ENCODE peak calls at places on chromosome 20, in nine cellular contexts. T is mammary epithelial cell; C is PC-3; N is CD8-positive, alpha-beta T cell; V is kidney; U is neural progenitor cell; E is small intestine; Z is colonic mucosa; S is lung. D is an unnamed sample.

GRCh38 chr20:3222635-3223600 is 13.6 kb downstream of the ITPA start:
- DNase-seq in Z (no peak), E (no peak), V (peak), N (peak), U (no peak), T (no peak), C (peak), S (no peak), D (no peak)

GRCh38 chr20:58081842-58082241 is 146.6 kb downstream of the ANKRD60 start:
- DNase-seq in U (no peak), S (no peak), V (no peak), N (no peak), C (peak), Z (no peak), E (no peak), T (peak), D (no peak)

GRCh38 chr20:20023395-20023794 is 6.2 kb downstream of the NAA20 start:
- DNase-seq in C (no peak), T (no peak), N (no peak), V (no peak), Z (no peak), U (no peak), E (no peak), S (no peak), D (no peak)

GRCh38 chr20:59971428-59971827 is 13.2 kb downstream of the CDH26 start:
- DNase-seq in U (no peak), E (no peak), Z (no peak), T (no peak), S (no peak), N (no peak), V (no peak), C (peak), D (no peak)

GRCh38 chr20:56634307-56634706 is 5.2 kb downstream of the TFAP2C start:
- DNase-seq in C (peak), T (peak), N (no peak), Z (no peak), U (no peak), E (no peak), V (no peak), S (no peak), D (no peak)

GRCh38 chr20:28562510-28562898 is 2695.0 kb upstream of the DEFB115 start:
- DNase-seq in V (no peak), E (no peak), S (no peak), C (peak), T (no peak), Z (no peak), N (no peak), U (no peak), D (no peak)

GRCh38 chr20:5657190-5657872 is 92.9 kb upstream of the SHLD1 start:
- DNase-seq in U (no peak), C (peak), S (peak), E (peak), T (peak), N (no peak), Z (peak), V (peak), D (peak)

GRCh38 chr20:39855056-39855455 is 834.0 kb downstream of the MAFB start:
- DNase-seq in C (no peak), T (no peak), E (no peak), S (no peak), U (no peak), Z (no peak), V (no peak), N (no peak), D (no peak)

GRCh38 chr20:45320948-45321595 is 13.0 kb upstream of the MATN4 start:
- DNase-seq in C (no peak), S (no peak), V (no peak), U (no peak), T (no peak), Z (no peak), E (no peak), N (no peak), D (no peak)

GRCh38 chr20:22379472-22379871 is 204.9 kb downstream of the FOXA2 start:
- DNase-seq in U (no peak), T (peak), N (no peak), Z (no peak), S (no peak), E (no peak), V (no peak), C (peak), D (peak)

GRCh38 chr20:63917811-63918210 is 22.9 kb downstream of the DNAJC5 start:
- DNase-seq in Z (no peak), U (no peak), N (no peak), S (no peak), T (no peak), C (no peak), V (no peak), E (no peak), D (no peak)

GRCh38 chr20:10060223-10060622 is 25.4 kb downstream of the ANKEF1 start:
- DNase-seq in T (no peak), Z (no peak), N (no peak), V (no peak), S (no peak), E (no peak), C (no peak), U (no peak), D (no peak)

GRCh38 chr20:18632196-18632789 is 44.4 kb downstream of the DTD1 start:
- DNase-seq in V (peak), U (peak), C (peak), T (peak), N (peak), Z (peak), S (peak), E (peak), D (no peak)

GRCh38 chr20:1669304-1669703 is 11.7 kb upstream of the SIRPG start:
- DNase-seq in N (no peak), E (no peak), C (no peak), U (no peak), Z (no peak), V (no peak), S (no peak), T (no peak), D (no peak)

DNA sequence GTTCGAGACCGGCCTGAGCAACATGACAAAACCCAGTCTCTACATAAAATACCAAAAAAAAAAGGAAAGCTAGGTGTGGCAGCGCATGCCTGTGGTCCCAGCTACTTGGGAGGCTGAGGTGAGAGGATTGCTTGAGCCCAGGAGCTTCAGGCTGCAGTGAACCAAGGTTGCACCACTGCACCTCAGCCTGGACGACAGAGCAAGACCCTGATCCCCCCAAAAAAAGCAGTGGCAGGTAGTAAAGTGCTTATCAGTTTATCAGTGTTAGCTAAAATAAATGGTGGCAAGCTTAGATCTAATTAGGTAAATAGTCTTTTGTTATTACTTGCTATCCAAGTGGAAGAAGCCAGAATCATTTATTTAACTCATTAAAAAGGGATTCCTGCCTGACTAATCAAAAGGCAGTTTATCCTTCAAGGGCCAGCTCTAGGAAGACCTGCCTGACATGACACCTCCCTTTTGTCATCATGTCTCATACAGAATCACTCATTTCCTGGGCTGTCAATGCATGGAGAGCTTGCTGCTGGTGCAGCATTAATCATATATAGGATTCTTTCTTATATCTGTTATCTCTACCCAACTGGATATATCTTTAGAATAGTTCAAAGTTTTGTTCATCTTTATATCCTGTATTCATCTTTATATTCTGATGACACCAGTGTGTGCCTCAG is 9.6 kb downstream of the DSTN start:
- DNase-seq in N (no peak), Z (no peak), C (peak), T (peak), V (no peak), S (no peak), E (no peak), U (no peak), D (no peak)
- H3K27ac ChIP-seq in N (no peak), Z (no peak), C (peak), T (peak), V (no peak), S (no peak), E (no peak), U (no peak), D (peak)

GRCh38 chr20:31840906-31841816 is 4.2 kb downstream of the FOXS1 start:
- DNase-seq in T (no peak), E (no peak), N (no peak), S (no peak), Z (no peak), C (no peak), U (no peak), V (no peak), D (no peak)
- H3K27ac ChIP-seq in T (no peak), E (no peak), N (no peak), S (peak), Z (no peak), C (no peak), U (no peak), V (peak), D (no peak)

GRCh38 chr20:24503352-24503931 is 34.0 kb downstream of the SYNDIG1 start:
- DNase-seq in Z (peak), V (peak), T (no peak), N (no peak), S (peak), U (no peak), C (no peak), E (no peak), D (no peak)
- H3K27ac ChIP-seq in Z (no peak), V (no peak), T (no peak), N (no peak), S (no peak), U (no peak), C (no peak), E (no peak), D (no peak)

GRCh38 chr20:36951977-36952738 is 650 bp upstream of the SAMHD1 start:
- DNase-seq in U (no peak), V (no peak), S (no peak), E (no peak), N (no peak), C (peak), T (no peak), Z (no peak), D (no peak)

GRCh38 chr20:36951198-36951976 is at the start of gene SAMHD1:
- DNase-seq in U (peak), T (peak), C (peak), Z (peak), N (peak), E (peak), V (peak), S (peak), D (peak)

GRCh38 chr20:36959242-36959641 is 7.7 kb upstream of the SAMHD1 start:
- DNase-seq in N (no peak), U (no peak), S (no peak), C (no peak), Z (no peak), V (no peak), T (no peak), E (no peak), D (no peak)

GRCh38 chr20:36957875-36958667 is 6.6 kb upstream of the SAMHD1 start:
- DNase-seq in Z (no peak), N (no peak), V (no peak), T (no peak), U (no peak), S (no peak), E (peak), C (no peak), D (no peak)

DNA sequence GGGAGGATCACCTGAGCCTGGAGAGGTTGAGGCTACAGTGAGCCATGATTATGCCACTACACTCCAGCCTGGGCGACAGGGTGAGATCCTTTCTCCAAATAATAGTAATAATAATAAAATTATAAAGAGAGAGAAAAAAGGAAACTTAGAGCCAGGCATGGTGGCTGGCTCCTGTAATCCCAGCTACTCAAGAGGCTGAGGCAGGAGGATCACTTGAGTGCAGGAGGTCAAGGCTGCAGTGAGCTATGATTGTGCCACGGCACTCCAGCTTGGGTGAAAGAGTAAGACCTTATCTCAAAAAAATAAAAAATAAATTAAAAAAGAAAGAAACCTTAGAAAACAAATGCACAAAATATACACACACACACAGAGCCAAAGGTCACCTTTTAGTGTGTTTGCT is 5.2 kb upstream of the SAMHD1 start:
- DNase-seq in V (no peak), E (no peak), T (no peak), Z (no peak), C (no peak), N (no peak), S (no peak), U (no peak), D (no peak)
- H3K27ac ChIP-seq in V (no peak), E (no peak), T (no peak), Z (no peak), C (no peak), N (no peak), S (no peak), U (no peak), D (no peak)

DNA sequence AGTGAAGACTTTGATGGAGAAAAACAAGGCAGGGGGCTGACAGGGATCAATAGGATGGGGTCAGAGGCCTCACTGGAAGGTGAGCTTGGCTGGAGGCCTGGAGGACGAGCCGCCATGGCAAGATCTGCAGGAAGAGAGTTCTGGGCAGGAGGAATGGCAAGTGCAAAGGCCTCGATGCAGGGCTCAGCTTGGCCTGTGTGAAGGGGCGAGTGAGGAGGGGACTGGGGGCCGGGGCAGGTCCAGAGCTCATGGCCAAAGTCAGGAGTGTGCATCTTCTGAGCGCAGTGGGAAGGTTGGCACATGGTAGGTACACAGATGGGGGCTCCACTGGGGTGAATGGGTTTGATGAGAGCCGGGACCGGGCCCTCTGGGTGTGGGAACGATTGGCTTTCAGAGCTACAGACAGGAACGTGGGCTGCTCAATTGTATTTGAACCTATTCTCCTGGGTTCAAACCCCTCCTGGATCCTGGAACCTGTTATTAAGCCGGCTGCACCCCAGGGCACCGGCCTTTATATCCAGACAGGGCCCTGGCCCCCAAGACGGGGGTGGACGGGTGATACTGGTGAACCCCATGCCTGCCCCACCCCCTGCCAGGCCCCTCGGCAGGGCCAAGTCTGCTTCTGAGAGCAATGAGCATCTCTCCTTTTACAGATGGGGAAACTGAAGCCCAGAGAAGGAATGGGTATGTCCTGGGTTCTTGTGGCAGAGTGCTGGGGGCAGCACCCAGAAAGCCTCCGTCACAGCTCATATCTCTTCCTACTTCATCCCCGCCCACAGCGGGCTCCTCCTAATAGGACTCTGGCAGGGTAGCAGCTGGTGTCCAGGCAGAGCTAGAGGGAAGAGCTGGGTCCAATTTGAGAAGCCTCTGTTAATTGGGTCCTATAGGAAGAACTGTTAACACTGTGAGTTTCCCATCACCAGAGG is 106.1 kb downstream of the CEBPB start:
- DNase-seq in Z (no peak), T (no peak), U (no peak), S (no peak), N (no peak), E (peak), V (peak), C (no peak), D (no peak)
- H3K27ac ChIP-seq in Z (peak), T (no peak), U (no peak), S (peak), N (no peak), E (peak), V (peak), C (no peak), D (no peak)

DNA sequence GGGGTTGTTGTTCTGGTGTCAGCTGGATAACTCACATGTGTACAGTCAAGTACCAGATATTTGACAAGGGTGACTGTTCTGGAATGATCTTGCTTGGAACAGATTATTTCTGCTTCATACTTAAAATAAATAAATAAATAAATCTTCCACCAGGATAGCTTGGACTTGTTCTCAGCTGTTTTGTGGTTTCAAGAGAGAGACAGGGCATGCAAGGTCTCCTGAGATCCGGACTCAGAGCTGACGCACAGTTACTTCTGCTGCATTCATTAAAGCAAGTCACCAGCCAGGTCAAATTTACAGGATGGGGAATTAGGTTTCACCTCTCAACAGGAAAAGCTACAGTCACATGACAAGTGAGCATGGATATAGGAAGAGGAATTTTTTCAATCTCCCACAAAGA is 285.0 kb upstream of the SPTLC3 start:
- DNase-seq in C (no peak), E (no peak), U (no peak), S (no peak), V (no peak), Z (no peak), N (no peak), T (peak), D (no peak)
- H3K27ac ChIP-seq in C (no peak), E (no peak), U (no peak), S (no peak), V (no peak), Z (no peak), N (no peak), T (peak), D (no peak)

DNA sequence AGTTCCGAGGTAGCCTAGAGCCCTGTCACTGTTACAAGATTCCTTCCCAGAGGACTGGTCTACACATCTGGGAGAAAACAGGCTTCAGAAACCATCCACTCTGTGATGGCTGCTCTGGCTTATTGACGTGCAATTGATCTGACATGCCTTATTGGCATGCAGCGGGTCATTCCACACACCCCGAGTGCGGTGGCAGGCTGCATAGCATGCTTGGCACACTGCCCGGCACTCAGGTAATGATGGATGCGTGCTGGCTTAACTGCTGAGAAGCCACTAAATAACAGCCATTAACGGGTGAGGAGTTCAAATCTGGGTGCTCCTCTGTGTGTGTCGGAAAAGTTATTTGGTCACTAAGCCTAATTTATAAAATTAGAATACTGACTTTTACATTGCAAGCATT is 67.9 kb upstream of the CDH4 start:
- DNase-seq in S (no peak), N (no peak), Z (no peak), C (no peak), E (no peak), U (no peak), T (no peak), V (no peak), D (no peak)
- H3K27ac ChIP-seq in S (no peak), N (no peak), Z (no peak), C (no peak), E (no peak), U (no peak), T (no peak), V (no peak), D (no peak)

D was measured in epithelial cell of prostate.